ENCODE peak calls at places on chromosomes 2 and 18, in nine cellular contexts. W is AML-193; V is H1; A is psoas muscle; K is GM10248; H is aorta; Q is AG09309; T is foreskin keratinocyte; F is activated CD8-positive, alpha-beta T cell treated with anti-CD3 and anti-CD28 coated beads, Interleukin-2, amount 10 ng/mL, durations not matched to agents 7 days and 5 days. E is an unnamed sample.

GRCh38 chr2:74440378-74441110 is 1.2 kb downstream of the RTKN start:
- DNase-seq in W (peak), V (no peak), A (peak), K (peak), H (peak), Q (peak), T (peak), F (peak), E (no peak)

GRCh38 chr2:187982668-187983067 is 309.0 kb upstream of the GULP1 start:
- DNase-seq in W (peak), V (no peak), A (no peak), K (no peak), H (no peak), Q (peak), T (peak), F (no peak), E (peak)

GRCh38 chr18:50469380-50469781 is 90.5 kb upstream of the MAPK4 start:
- DNase-seq in W (no peak), V (no peak), A (peak), K (no peak), H (peak), Q (no peak), T (no peak), F (no peak), E (no peak)

GRCh38 chr2:162839419-162839818 is 852 bp upstream of the KCNH7 start:
- DNase-seq in W (no peak), V (no peak), A (no peak), K (no peak), H (peak), Q (no peak), T (no peak), F (no peak), E (no peak)

GRCh38 chr2:16166327-16166981 is 226.1 kb downstream of the MYCN start:
- DNase-seq in W (no peak), V (peak), A (no peak), K (no peak), H (no peak), Q (no peak), T (no peak), F (no peak), E (no peak)

GRCh38 chr2:223865907-223866508 is 28.6 kb upstream of the AP1S3 start:
- DNase-seq in W (peak), V (no peak), A (no peak), K (no peak), H (no peak), Q (no peak), T (peak), F (peak), E (no peak)

GRCh38 chr2:159042115-159042850 is 73.8 kb downstream of the TANC1 start:
- DNase-seq in W (no peak), V (no peak), A (no peak), K (no peak), H (no peak), Q (no peak), T (peak), F (no peak), E (no peak)

GRCh38 chr2:64376926-64377325 is 77.0 kb upstream of the LGALSL start:
- DNase-seq in W (no peak), V (no peak), A (no peak), K (no peak), H (no peak), Q (no peak), T (no peak), F (no peak), E (no peak)

GRCh38 chr18:50558948-50559749 is 738 bp upstream of the MAPK4 start:
- DNase-seq in W (no peak), V (no peak), A (no peak), K (no peak), H (peak), Q (no peak), T (no peak), F (no peak), E (no peak)

GRCh38 chr2:240235149-240235803 is 94.8 kb upstream of the OTOS start:
- DNase-seq in W (no peak), V (no peak), A (no peak), K (no peak), H (peak), Q (no peak), T (no peak), F (no peak), E (no peak)

GRCh38 chr2:200301953-200302628 is 4.4 kb upstream of the SPATS2L start:
- DNase-seq in W (no peak), V (no peak), A (no peak), K (no peak), H (no peak), Q (no peak), T (peak), F (no peak), E (no peak)